ENCODE peak calls at places on chromosome 22, in five cellular contexts. Q, V, A, Z and L are unnamed samples.

GRCh38 chr22:28771195-28771791 is 1.2 kb upstream of the CCDC117 start:
- DNase-seq in Q (no peak), V (no peak), Z (no peak), A (no peak), L (no peak)

GRCh38 chr22:41094036-41094435 is 1.6 kb downstream of the EP300 start:
- DNase-seq in Z (no peak), Q (no peak), V (peak; percentile 31), A (no peak), L (no peak)

GRCh38 chr22:19037282-19038163 is 84.7 kb downstream of the DGCR2 start:
- DNase-seq in Z (no peak), A (no peak), Q (no peak), V (no peak), L (no peak)

GRCh38 chr22:43235445-43236400 is 48.8 kb upstream of the TTLL12 start:
- DNase-seq in Z (no peak), V (peak; percentile 72), A (no peak), Q (no peak), L (no peak)

GRCh38 chr22:31872209-31872608 is 72.1 kb upstream of the YWHAH start:
- DNase-seq in Q (no peak), A (peak; percentile 14), Z (no peak), V (peak; percentile 24), L (no peak)

GRCh38 chr22:29306830-29307657 is 594 bp downstream of the GAS2L1 start:
- DNase-seq in Q (peak; percentile 37), A (peak; percentile 94), V (peak; percentile 76), Z (no peak), L (peak; percentile 54)

GRCh38 chr22:43417555-43417954 is 5.7 kb downstream of the MPPED1 start:
- DNase-seq in V (no peak), A (no peak), Q (no peak), Z (no peak), L (no peak)

GRCh38 chr22:22932512-22932941 is 44.9 kb downstream of the IGLL5 start:
- DNase-seq in Z (no peak), A (no peak), Q (no peak), V (no peak), L (no peak)

GRCh38 chr22:26995222-26995621 is 337.8 kb downstream of the MIAT start:
- DNase-seq in Z (no peak), Q (no peak), A (no peak), V (no peak), L (no peak)

GRCh38 chr22:29011200-29011867 is 50.3 kb downstream of the C22orf31 start:
- DNase-seq in A (peak; percentile 77), Q (no peak), Z (no peak), V (no peak), L (no peak)

GRCh38 chr22:37529652-37530345 is 10.6 kb upstream of the CARD10 start:
- DNase-seq in V (no peak), Q (no peak), A (no peak), Z (no peak), L (no peak)

GRCh38 chr22:32318361-32318760 is 39.3 kb upstream of the RFPL3 start:
- DNase-seq in Z (no peak), Q (peak; percentile 2), V (no peak), A (no peak), L (no peak)

GRCh38 chr22:30680998-30681770 is 13.5 kb upstream of the OSBP2 start:
- DNase-seq in Z (no peak), V (no peak), Q (no peak), A (no peak), L (no peak)

GRCh38 chr22:32534252-32535215 is 59.9 kb downstream of the FBXO7 start:
- DNase-seq in Q (no peak), A (peak; percentile 12), V (no peak), Z (no peak), L (no peak)

GRCh38 chr22:48153726-48154125 is 1391.3 kb downstream of the TBC1D22A start:
- DNase-seq in Q (no peak), Z (no peak), A (no peak), V (no peak), L (no peak)

GRCh38 chr22:23000657-23001439 is 69.5 kb upstream of the GNAZ start:
- DNase-seq in V (no peak), Q (no peak), A (peak; percentile 12), Z (no peak), L (no peak)

GRCh38 chr22:26970809-26971394 is 313.5 kb downstream of the MIAT start:
- DNase-seq in V (no peak), Q (no peak), Z (no peak), A (no peak), L (no peak)

GRCh38 chr22:43829904-43830851 is 18.1 kb upstream of the EFCAB6 start:
- DNase-seq in Q (no peak), Z (no peak), A (no peak), V (no peak), L (no peak)

GRCh38 chr22:45836418-45836817 is 140.5 kb downstream of the WNT7B start:
- DNase-seq in A (no peak), V (no peak), Q (no peak), Z (no peak), L (no peak)

GRCh38 chr22:18088825-18089568 is 11.2 kb downstream of the PEX26 start:
- DNase-seq in Z (no peak), Q (peak; percentile 68), V (no peak), A (no peak), L (no peak)

GRCh38 chr22:30694171-30694637 is 470 bp upstream of the OSBP2 start:
- DNase-seq in Q (peak; percentile 64), Z (no peak), A (peak; percentile 47), V (peak; percentile 40), L (no peak)

GRCh38 chr22:37894939-37895670 is 11.0 kb upstream of the MICALL1 start:
- DNase-seq in A (peak; percentile 94), Q (no peak), V (no peak), Z (no peak), L (no peak)

GRCh38 chr22:20020533-20021195 is at the start of gene TANGO2:
- DNase-seq in Q (peak; percentile 90), V (peak; percentile 84), Z (peak; percentile 67), A (peak; percentile 94), L (no peak)

GRCh38 chr22:42425337-42425988 is 6.7 kb downstream of the NFAM1 start:
- DNase-seq in V (no peak), Q (no peak), A (no peak), Z (no peak), L (no peak)

GRCh38 chr22:43090130-43090789 is 1.1 kb upstream of the TTLL1 start:
- DNase-seq in Q (peak; percentile 40), A (peak; percentile 56), V (peak; percentile 77), Z (no peak), L (no peak)